ENCODE peak calls at places on chromosomes 4 and X, in ten cellular contexts. E is SK-N-SH; S is psoas muscle; F is CD4-positive, CD25-positive, alpha-beta regulatory T cell; A is right lobe of liver; D is transverse colon; L is small intestine; W is astrocyte; P is Panc1; V is Peyer's patch. X is an unnamed sample.

GRCh38 chr4:154928640-154929257 is 147.7 kb downstream of the RBM46 start:
- DNase-seq in E (peak; percentile 31), S (no peak), F (no peak), A (no peak), D (no peak), L (peak; percentile 36), W (peak; percentile 13), P (no peak), V (no peak), X (no peak)

GRCh38 chr4:8525383-8526120 is 54.6 kb upstream of the GPR78 start:
- DNase-seq in E (no peak), S (no peak), F (no peak), A (no peak), D (no peak), L (no peak), W (peak; percentile 50), P (no peak), V (no peak), X (no peak)

GRCh38 chr4:122914292-122914904 is 8.0 kb downstream of the NUDT6 start:
- DNase-seq in E (peak; percentile 35), S (no peak), F (peak; percentile 61), A (no peak), D (no peak), L (peak; percentile 26), W (no peak), P (no peak), V (no peak), X (no peak)

GRCh38 chr4:7199771-7200441 is 7.6 kb downstream of the SORCS2 start:
- DNase-seq in E (no peak), S (no peak), F (no peak), A (no peak), D (no peak), L (no peak), W (no peak), P (no peak), V (no peak), X (no peak)

GRCh38 chr4:128220286-128221235 is 67.1 kb downstream of the PGRMC2 start:
- DNase-seq in E (peak; percentile 36), S (no peak), F (peak; percentile 31), A (no peak), D (no peak), L (peak; percentile 17), W (peak; percentile 87), P (no peak), V (no peak), X (no peak)

GRCh38 chrX:130179579-130180215 is 7.9 kb downstream of the RAB33A start:
- DNase-seq in E (no peak), S (no peak), F (no peak), A (no peak), D (no peak), L (no peak), W (no peak), P (no peak), V (no peak), X (no peak)

GRCh38 chr4:111963158-111963557 is 182.1 kb upstream of the FAM241A start:
- DNase-seq in E (no peak), S (no peak), F (no peak), A (no peak), D (no peak), L (no peak), W (no peak), P (no peak), V (no peak), X (no peak)

GRCh38 chrX:149073464-149073863 is 431.6 kb downstream of the IDS start:
- DNase-seq in E (no peak), S (no peak), F (no peak), A (no peak), D (no peak), L (no peak), W (no peak), P (no peak), V (no peak), X (no peak)

GRCh38 chr4:146654976-146655761 is 16.5 kb downstream of the POU4F2 start:
- DNase-seq in E (peak; percentile 84), S (no peak), F (no peak), A (no peak), D (no peak), L (no peak), W (peak; percentile 6), P (no peak), V (no peak), X (peak; percentile 56)

GRCh38 chr4:337932-338758 is 531 bp downstream of the ZNF141 start:
- DNase-seq in E (no peak), S (peak; percentile 41), F (peak; percentile 23), A (peak; percentile 53), D (no peak), L (no peak), W (peak; percentile 34), P (no peak), V (peak; percentile 25), X (no peak)

GRCh38 chrX:19373034-19373891 is 29.5 kb downstream of the PDHA1 start:
- DNase-seq in E (no peak), S (no peak), F (no peak), A (no peak), D (no peak), L (no peak), W (no peak), P (no peak), V (no peak), X (no peak)

GRCh38 chrX:120672389-120672788 is 42.5 kb upstream of the C1GALT1C1 start:
- DNase-seq in E (no peak), S (peak; percentile 44), F (no peak), A (peak; percentile 59), D (no peak), L (no peak), W (peak; percentile 83), P (peak; percentile 10), V (no peak), X (no peak)

GRCh38 chr4:182795446-182796238 is 121.5 kb downstream of the DCTD start:
- DNase-seq in E (no peak), S (no peak), F (no peak), A (no peak), D (no peak), L (no peak), W (no peak), P (no peak), V (no peak), X (no peak)

GRCh38 chr4:7428261-7429068 is 6.3 kb downstream of the PSAPL1 start:
- DNase-seq in E (peak; percentile 22), S (no peak), F (no peak), A (no peak), D (peak; percentile 3), L (no peak), W (no peak), P (no peak), V (no peak), X (no peak)

GRCh38 chrX:133781174-133781573 is 204.2 kb downstream of the GPC3 start:
- DNase-seq in E (no peak), S (no peak), F (no peak), A (no peak), D (no peak), L (no peak), W (no peak), P (no peak), V (no peak), X (no peak)

DNA sequence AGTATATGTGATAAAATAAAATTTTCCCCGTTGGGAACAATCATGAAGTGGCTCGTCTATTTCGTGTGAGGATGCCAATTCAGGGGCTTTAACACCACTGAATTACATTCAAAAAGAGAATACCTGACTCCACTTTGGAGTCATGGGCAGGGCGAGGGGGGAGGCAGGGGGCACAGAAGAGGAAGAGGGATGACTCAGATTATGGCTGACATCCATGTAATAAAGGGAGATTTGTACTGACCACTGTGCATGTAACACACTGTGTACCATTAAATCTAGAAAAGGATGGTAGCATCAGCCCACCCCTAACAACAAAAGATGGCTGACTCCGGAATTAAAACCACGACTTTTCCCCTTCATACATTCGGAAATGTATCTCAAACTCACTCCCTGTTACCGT is 1.3 kb downstream of the SLC9A7 start:
- DNase-seq in E (no peak), S (no peak), F (no peak), A (no peak), D (no peak), L (no peak), W (no peak), P (no peak), V (peak; percentile 18), X (no peak)
- H3K4me3 ChIP-seq in E (peak overlapping the region; percentile 60), S (no peak overlapping the region), F (peak overlapping the region; percentile 81), A (no peak overlapping the region), D (no peak overlapping the region), L (no peak overlapping the region), W (peak overlapping the region; percentile 73), P (peak overlapping the region; percentile 90), V (peak overlapping the region; percentile 55), X (peak overlapping the region; percentile 64)

GRCh38 chr4:158837527-158838141 is 68.8 kb downstream of the FNIP2 start:
- DNase-seq in E (no peak), S (no peak), F (no peak), A (no peak), D (no peak), L (peak; percentile 65), W (no peak), P (no peak), V (no peak), X (no peak)
- H3K4me1 ChIP-seq in E (no peaks in the 10 kb centered on the region), S (peaks cover 18% of the 10 kb centered on the region), F (no peaks in the 10 kb centered on the region), A (no peaks in the 10 kb centered on the region), D (no peaks in the 10 kb centered on the region), L (peaks cover 6% of the 10 kb centered on the region), W (no peaks in the 10 kb centered on the region), P (no peaks in the 10 kb centered on the region), V (no peaks in the 10 kb centered on the region), X (no peaks in the 10 kb centered on the region)

DNA sequence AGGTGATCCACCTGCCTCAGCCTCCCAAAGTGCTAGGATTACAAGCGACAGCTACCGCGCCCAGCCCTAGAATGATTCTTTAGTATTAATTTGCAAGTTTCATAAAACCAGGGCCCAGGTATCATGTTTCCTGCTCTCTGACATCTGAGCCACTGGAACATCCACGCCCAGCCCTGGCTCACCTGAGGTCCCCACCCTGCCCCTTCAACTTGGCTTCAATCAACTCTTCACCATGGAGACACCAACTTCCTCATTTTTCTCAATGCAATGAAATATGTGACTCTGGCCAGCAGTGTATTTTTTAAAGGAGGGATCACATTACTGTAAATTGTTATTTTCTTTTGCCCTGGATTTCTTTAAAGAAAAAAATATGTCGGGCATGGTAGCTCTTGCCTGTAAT is 3.9 kb downstream of the PRSS12 start:
- DNase-seq in E (no peak), S (no peak), F (no peak), A (no peak), D (peak; percentile 82), L (peak; percentile 38), W (no peak), P (no peak), V (no peak), X (no peak)
- H3K27me3 ChIP-seq in E (no peaks in the 10 kb centered on the region), S (no peaks in the 10 kb centered on the region), F (peaks cover 25% of the 10 kb centered on the region), A (no peaks in the 10 kb centered on the region), D (peaks cover 25% of the 10 kb centered on the region), L (peaks cover 2% of the 10 kb centered on the region), W (peaks cover 5% of the 10 kb centered on the region), P (peaks cover 11% of the 10 kb centered on the region), V (no peaks in the 10 kb centered on the region), X (no peaks in the 10 kb centered on the region)

DNA sequence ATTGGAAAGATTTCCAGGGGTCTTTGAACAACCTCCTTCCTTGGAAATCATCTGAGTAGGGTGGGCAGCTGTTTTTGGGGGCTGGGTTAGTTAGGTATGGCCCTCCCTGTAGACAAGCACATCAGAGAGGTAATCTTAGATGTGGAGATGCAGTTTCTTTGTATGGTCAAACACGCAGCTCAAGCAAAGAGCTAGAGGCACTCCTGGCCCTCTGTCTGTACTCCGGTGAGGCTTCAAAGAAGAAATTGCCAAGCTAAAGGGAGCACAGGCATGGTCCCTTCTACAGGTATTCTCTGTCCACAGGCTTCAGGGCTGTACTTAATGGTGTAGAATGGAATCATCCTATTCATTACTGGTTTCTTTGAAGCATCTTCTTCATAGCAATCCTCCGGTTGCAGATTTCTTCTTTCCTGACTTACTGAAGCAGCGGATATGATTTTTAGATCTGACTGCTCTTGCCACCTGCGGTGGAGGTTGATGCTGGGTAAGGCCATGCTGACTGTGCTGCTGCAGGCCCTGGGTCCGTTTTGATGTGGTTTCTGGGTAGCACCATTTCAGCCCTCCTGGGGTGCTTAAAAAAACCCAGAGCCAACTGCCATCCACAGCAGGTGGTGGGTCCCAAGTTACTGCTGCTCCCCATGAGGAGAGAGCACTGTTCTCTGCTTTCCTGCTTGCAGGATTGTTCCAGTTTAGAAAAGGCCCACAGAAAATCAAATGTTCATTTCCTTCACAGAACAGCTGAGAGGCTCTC is 318.9 kb upstream of the GATB start:
- DNase-seq in E (no peak), S (no peak), F (peak; percentile 90), A (no peak), D (no peak), L (no peak), W (no peak), P (no peak), V (peak; percentile 40), X (no peak)
- H3K4me3 ChIP-seq in E (no peak overlapping the region), S (no peak overlapping the region), F (peak overlapping the region; percentile 58), A (no peak overlapping the region), D (no peak overlapping the region), L (no peak overlapping the region), W (no peak overlapping the region), P (no peak overlapping the region), V (no peak overlapping the region), X (no peak overlapping the region)